ENCODE peak calls at places on chromosome 5, in five cellular contexts. I, M, K, Q and E are unnamed samples.

GRCh38 chr5:178309271-178310008 is 76.8 kb upstream of the PHYKPL start:
- DNase-seq in Q (no peak), M (no peak), I (no peak), K (no peak), E (no peak)

GRCh38 chr5:18553269-18553668 is 919.0 kb downstream of the TAF11L14 start:
- DNase-seq in K (peak), I (no peak), M (no peak), Q (no peak), E (no peak)

GRCh38 chr5:40798012-40798855 is at the start of gene PRKAA1:
- DNase-seq in M (peak), I (peak), Q (peak), K (peak), E (peak)

GRCh38 chr5:127210082-127210481 is 80.5 kb upstream of the MEGF10 start:
- DNase-seq in K (no peak), Q (no peak), M (no peak), I (no peak), E (no peak)

GRCh38 chr5:39555788-39556187 is 131.0 kb upstream of the DAB2 start:
- DNase-seq in Q (no peak), K (no peak), I (no peak), M (no peak), E (no peak)

GRCh38 chr5:83494666-83495065 is 23.1 kb downstream of the VCAN start:
- DNase-seq in M (no peak), K (no peak), Q (no peak), I (no peak), E (no peak)

GRCh38 chr5:6682239-6682638 is 31.0 kb upstream of the TENT4A start:
- DNase-seq in I (no peak), Q (no peak), K (no peak), M (no peak), E (no peak)

GRCh38 chr5:107809201-107810034 is 138.7 kb upstream of the EFNA5 start:
- DNase-seq in Q (no peak), M (no peak), K (no peak), I (no peak), E (no peak)

GRCh38 chr5:170467000-170467707 is 36.7 kb upstream of the KCNIP1 start:
- DNase-seq in K (peak), I (no peak), Q (no peak), M (no peak), E (no peak)

GRCh38 chr5:139068494-139069152 is 129.5 kb downstream of the SIL1 start:
- DNase-seq in I (no peak), M (no peak), Q (no peak), K (no peak), E (no peak)

GRCh38 chr5:154358410-154359221 is 87.2 kb upstream of the SAP30L start:
- DNase-seq in M (no peak), Q (no peak), K (no peak), I (no peak), E (no peak)

GRCh38 chr5:154356256-154356655 is 89.5 kb upstream of the SAP30L start:
- DNase-seq in Q (no peak), K (no peak), M (no peak), I (no peak), E (no peak)

GRCh38 chr5:154355141-154355611 is 90.6 kb upstream of the SAP30L start:
- DNase-seq in Q (no peak), K (no peak), I (no peak), M (no peak), E (no peak)

GRCh38 chr5:154356958-154357357 is 88.8 kb upstream of the SAP30L start:
- DNase-seq in M (no peak), K (no peak), Q (no peak), I (no peak), E (no peak)

DNA sequence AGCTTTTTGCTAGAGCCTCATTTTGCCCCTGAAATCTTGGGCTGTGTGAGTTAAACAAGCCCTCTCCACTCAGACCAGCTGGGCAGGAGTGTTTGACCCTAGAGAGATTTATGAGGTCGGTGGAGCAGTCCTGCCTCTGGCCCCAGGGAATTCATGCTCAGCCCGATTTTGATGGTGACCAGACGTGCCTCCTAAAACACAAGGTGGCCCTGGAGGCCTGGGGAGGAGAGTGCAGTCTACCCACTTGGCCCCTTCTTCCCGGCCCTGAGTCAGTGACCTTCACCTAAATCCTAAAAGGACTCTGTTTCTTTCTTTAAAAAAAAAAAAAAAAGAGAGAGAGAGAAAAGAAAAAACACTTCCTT is 86.6 kb upstream of the SAP30L start:
- DNase-seq in K (no peak), M (no peak), Q (no peak), I (no peak), E (no peak)
- TF ChIP-seq CTCF in K (no peak), M (no peak), Q (no peak), I (no peak), E (no peak)

DNA sequence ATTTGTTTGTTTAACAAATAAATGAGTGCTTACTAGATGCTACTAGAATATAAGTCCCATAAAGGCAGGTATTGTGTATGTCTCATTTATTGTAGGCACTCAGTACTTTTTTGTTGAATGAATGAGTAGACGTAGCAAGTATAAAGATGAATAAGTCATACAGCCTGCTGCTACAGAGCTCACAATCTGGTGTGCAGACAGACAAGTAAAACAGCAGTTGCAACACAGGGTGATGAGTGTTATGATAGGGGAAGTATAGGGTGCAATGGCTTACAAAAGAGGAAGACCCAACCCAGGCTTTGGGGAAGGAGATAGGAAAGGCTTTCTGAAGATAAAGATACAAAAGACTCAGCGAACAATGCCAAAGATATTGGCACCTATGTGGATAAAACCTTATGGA is 47.7 kb downstream of the SH3RF2 start:
- DNase-seq in M (no peak), K (no peak), I (no peak), Q (no peak), E (no peak)
- TF ChIP-seq CTCF in M (no peak), K (no peak), I (no peak), Q (no peak), E (no peak)

GRCh38 chr5:103582364-103582763 is 19.8 kb upstream of the NUDT12 start:
- DNase-seq in Q (no peak), M (no peak), K (no peak), I (no peak), E (no peak)

GRCh38 chr5:103589416-103590175 is 27.0 kb upstream of the NUDT12 start:
- DNase-seq in M (no peak), K (no peak), Q (no peak), I (no peak), E (no peak)

DNA sequence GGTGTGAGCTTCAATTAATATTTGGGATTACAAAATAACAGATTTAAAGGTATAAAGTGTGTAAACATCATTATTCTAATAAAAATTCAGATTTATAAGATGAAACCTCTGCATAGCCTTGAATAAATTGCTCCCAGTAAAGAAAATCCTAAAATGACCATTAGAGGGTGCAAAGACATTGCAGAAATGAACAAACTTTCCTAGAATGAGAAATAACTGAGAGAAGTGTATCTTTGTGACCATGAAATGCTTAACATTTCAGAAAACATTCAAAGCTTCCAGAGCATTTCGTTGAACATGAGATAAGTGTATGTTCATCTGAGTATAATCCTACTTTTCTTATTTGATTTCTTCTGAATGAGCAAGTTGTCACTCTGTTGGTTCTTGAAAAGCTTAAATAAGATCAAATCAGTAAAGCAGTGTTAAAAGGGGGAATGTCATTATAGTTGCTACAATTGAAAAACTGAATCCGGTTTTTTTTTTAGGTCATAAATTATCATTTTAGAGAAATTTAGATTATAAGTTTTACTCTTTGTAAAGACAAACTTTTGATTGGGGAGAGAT is 24.7 kb upstream of the NUDT12 start:
- DNase-seq in M (no peak), K (no peak), Q (no peak), I (no peak), E (no peak)
- TF ChIP-seq CTCF in M (no peak), K (peak), Q (peak), I (no peak), E (peak)

DNA sequence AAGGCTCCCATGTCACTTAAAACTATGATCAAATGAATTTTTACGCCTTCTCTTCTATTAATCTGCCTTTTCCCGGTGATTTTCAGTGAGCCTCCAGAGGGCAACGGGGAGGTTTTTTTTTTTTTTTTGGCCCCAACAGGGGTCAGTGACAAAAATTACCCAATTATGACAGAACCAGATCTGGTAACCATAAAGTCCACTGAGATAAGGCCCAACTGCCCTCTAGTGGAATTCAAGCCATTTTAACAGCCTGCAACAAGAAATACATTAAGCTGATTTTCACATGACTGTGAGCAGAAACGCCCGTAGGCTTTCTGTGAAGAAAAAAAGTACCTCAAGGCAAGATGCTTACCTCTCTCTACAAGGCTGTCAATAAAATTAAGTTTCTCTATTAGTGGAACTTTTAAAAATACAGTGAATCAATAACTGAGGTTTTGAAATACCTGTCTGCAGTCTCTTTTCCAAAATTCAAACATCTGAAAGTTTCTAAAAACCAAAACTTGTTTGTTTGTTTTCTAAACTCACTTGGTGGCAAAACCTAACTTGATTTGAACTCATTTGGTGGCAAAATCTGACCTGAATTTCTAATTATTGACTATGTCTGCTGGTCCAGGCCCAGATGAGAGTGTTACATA is 49.7 kb upstream of the FST start:
- DNase-seq in K (no peak), Q (no peak), I (no peak), M (no peak), E (no peak)
- TF ChIP-seq CTCF in K (peak), Q (no peak), I (peak), M (no peak), E (peak)

GRCh38 chr5:157351386-157352089 is 85.6 kb downstream of the CYFIP2 start:
- DNase-seq in Q (no peak), M (no peak), K (no peak), I (no peak), E (no peak)

GRCh38 chr5:157356576-157356975 is 90.7 kb downstream of the CYFIP2 start:
- DNase-seq in I (no peak), M (no peak), K (no peak), Q (no peak), E (no peak)

GRCh38 chr5:157357823-157358222 is 91.9 kb downstream of the CYFIP2 start:
- DNase-seq in I (no peak), M (no peak), K (no peak), Q (no peak), E (no peak)

GRCh38 chr5:157352756-157353340 is 86.9 kb downstream of the CYFIP2 start:
- DNase-seq in I (no peak), Q (no peak), M (no peak), K (no peak), E (no peak)

DNA sequence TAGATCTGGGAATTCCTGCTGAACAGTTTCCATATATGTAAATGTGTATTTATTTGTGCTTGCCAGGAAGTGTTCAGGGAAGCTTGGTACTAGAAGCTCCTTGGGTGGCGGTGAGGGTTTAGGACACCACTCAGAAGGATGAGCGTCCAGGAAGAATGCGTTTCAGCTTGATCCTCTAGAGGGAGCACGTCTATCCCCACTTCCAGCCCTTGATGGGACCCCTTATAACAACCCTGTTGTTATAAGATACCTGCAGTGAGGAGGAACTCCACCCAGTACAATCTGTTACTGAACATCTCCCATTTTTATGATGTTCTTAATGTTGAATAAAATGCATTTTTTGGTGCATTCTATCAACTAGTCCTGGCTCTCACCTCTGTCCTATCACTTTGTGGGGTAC is 88.9 kb downstream of the CYFIP2 start:
- DNase-seq in M (no peak), Q (no peak), K (peak), I (no peak), E (no peak)
- TF ChIP-seq CTCF in M (no peak), Q (no peak), K (peak), I (peak), E (peak)